ENCODE peak calls at places on chromosomes 6 and 20, in eight cellular contexts. L is ELR, C is GM20000, H is activated T-helper 1 cell treated with Interleukin-2 at 50 U/mL for 16 hours, Z is PC-3, N is AG10803, J is KBM-7, R is progenitor cell of endocrine pancreas. U is an unnamed sample.

GRCh38 chr6:292506-293184 is 358 bp downstream of the DUSP22 start:
- DNase-seq in N (peak; percentile 37), H (peak; percentile 70), C (peak; percentile 93), J (peak; percentile 90), L (peak; percentile 54), R (peak; percentile 45), Z (peak; percentile 36), U (no peak)

GRCh38 chr20:60921021-60921622 is 330.9 kb upstream of the CDH4 start:
- DNase-seq in Z (no peak), N (peak; percentile 21), H (no peak), C (peak; percentile 17), J (no peak), L (peak; percentile 13), R (peak; percentile 64), U (no peak)

GRCh38 chr6:153790048-153790447 is 249.0 kb upstream of the OPRM1 start:
- DNase-seq in L (peak; percentile 79), C (no peak), Z (peak; percentile 70), R (no peak), H (no peak), J (no peak), N (peak; percentile 8), U (peak; percentile 77)

GRCh38 chr6:150857062-150857905 is 8.2 kb upstream of the MTHFD1L start:
- DNase-seq in Z (peak; percentile 92), N (peak; percentile 99), H (no peak), R (no peak), L (peak; percentile 95), C (no peak), J (peak; percentile 88), U (peak; percentile 50)

GRCh38 chr6:13427346-13427745 is 60.1 kb downstream of the GFOD1 start:
- DNase-seq in H (no peak), Z (no peak), L (no peak), R (no peak), C (no peak), J (no peak), N (no peak), U (no peak)

GRCh38 chr20:56624786-56625681 is 4.1 kb upstream of the TFAP2C start:
- DNase-seq in R (no peak), H (no peak), Z (no peak), C (no peak), N (no peak), L (no peak), J (no peak), U (no peak)

GRCh38 chr20:37279820-37280219 is 9.6 kb upstream of the MANBAL start:
- DNase-seq in H (no peak), R (no peak), C (no peak), L (no peak), Z (no peak), N (no peak), J (no peak), U (no peak)

GRCh38 chr6:29887330-29887818 is 55.0 kb upstream of the HLA-A start:
- DNase-seq in J (peak; percentile 22), R (no peak), L (peak; percentile 37), Z (peak; percentile 12), N (peak; percentile 17), C (no peak), H (peak; percentile 17), U (no peak)

GRCh38 chr6:70136996-70137395 is 165.9 kb downstream of the COL9A1 start:
- DNase-seq in R (no peak), Z (no peak), C (no peak), J (no peak), L (no peak), H (no peak), N (no peak), U (no peak)

GRCh38 chr6:107107791-107108190 is 7.5 kb downstream of the BEND3 start:
- DNase-seq in R (no peak), J (no peak), N (no peak), Z (no peak), C (no peak), L (no peak), H (no peak), U (no peak)

GRCh38 chr6:5960456-5960855 is 46.3 kb downstream of the NRN1 start:
- DNase-seq in R (no peak), H (no peak), N (no peak), Z (no peak), J (no peak), C (no peak), L (no peak), U (no peak)

GRCh38 chr20:41086402-41087324 is 50.7 kb upstream of the PLCG1 start:
- DNase-seq in Z (peak; percentile 73), N (no peak), L (no peak), H (no peak), J (peak; percentile 88), C (no peak), R (no peak), U (no peak)

GRCh38 chr20:36408219-36408618 is 102.1 kb downstream of the DLGAP4 start:
- DNase-seq in R (no peak), H (no peak), L (peak; percentile 60), N (peak; percentile 9), J (no peak), C (no peak), Z (peak; percentile 74), U (no peak)

GRCh38 chr20:45972500-45973183 is 639 bp upstream of the ZNF335 start:
- DNase-seq in N (no peak), L (peak; percentile 98), J (no peak), H (no peak), Z (peak; percentile 98), R (no peak), C (peak; percentile 98), U (no peak)

GRCh38 chr6:149233056-149233715 is 84.3 kb upstream of the TAB2 start:
- DNase-seq in L (peak; percentile 99), N (peak; percentile 72), R (no peak), J (peak; percentile 73), C (no peak), Z (peak; percentile 94), H (peak; percentile 37), U (no peak)

GRCh38 chr20:10622657-10623418 is 51.0 kb downstream of the JAG1 start:
- DNase-seq in Z (no peak), R (no peak), H (no peak), J (no peak), N (peak; percentile 73), C (no peak), L (peak; percentile 60), U (no peak)

GRCh38 chr6:106145741-106146227 is 59.6 kb downstream of the PRDM1 start:
- DNase-seq in L (peak; percentile 74), Z (peak; percentile 65), H (no peak), R (no peak), N (no peak), J (no peak), C (peak; percentile 26), U (no peak)